ENCODE peak calls at places on chromosomes 7 and 10, in four cellular contexts. V, X, W and F are unnamed samples.

GRCh38 chr7:74449144-74449543 is 4.6 kb upstream of the GTF2IRD1 start:
- DNase-seq in V (no peak), X (no peak), W (no peak), F (no peak)

GRCh38 chr10:12622691-12623090 is 273.3 kb downstream of the CAMK1D start:
- DNase-seq in V (no peak), X (no peak), W (no peak), F (no peak)

GRCh38 chr10:29590598-29591415 is 44.0 kb downstream of the SVIL start:
- DNase-seq in V (no peak), X (no peak), W (no peak), F (no peak)

GRCh38 chr10:91908358-91909177 is 718 bp downstream of the FGFBP3 start:
- DNase-seq in V (peak), X (peak), W (peak), F (peak)

GRCh38 chr10:96999987-97000386 is 167.9 kb downstream of the LCOR start:
- DNase-seq in V (no peak), X (no peak), W (no peak), F (no peak)

GRCh38 chr10:85602713-85603112 is 763.9 kb downstream of the GRID1 start:
- DNase-seq in V (no peak), X (no peak), W (no peak), F (no peak)

GRCh38 chr10:101775273-101776131 is at the start of gene FGF8:
- DNase-seq in V (no peak), X (no peak), W (no peak), F (no peak)

GRCh38 chr7:114973147-114973546 is 51.3 kb downstream of the MDFIC start:
- DNase-seq in V (no peak), X (no peak), W (no peak), F (no peak)

GRCh38 chr10:127532193-127532592 is 16.9 kb upstream of the NPS start:
- DNase-seq in V (no peak), X (no peak), W (no peak), F (no peak)

GRCh38 chr7:68865351-68865885 is 732.9 kb upstream of the AUTS2 start:
- DNase-seq in V (no peak), X (no peak), W (no peak), F (no peak)

GRCh38 chr10:86046845-86047460 is 319.6 kb downstream of the GRID1 start:
- DNase-seq in V (no peak), X (no peak), W (no peak), F (no peak)

DNA sequence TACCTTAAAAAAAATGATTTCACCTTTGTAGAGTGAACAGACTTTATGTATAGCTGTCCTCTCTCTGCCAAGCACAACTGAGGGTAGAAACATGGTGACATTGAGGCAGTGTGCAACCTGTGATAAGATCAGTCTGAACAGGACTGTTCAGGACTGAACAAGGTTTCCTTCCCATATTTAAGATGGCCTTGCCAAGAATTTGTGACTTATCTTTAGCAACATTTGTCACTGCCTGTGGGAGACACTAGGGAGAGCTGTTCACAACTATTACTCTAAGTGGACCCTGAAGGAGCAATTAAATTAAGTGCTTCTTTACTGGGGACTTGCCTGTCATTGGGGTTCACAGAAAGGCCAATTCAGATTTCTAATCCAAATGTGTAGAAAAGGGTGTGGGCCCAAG is 6.7 kb downstream of the OR13A1 start:
- DNase-seq in V (no peak), X (no peak), W (no peak), F (no peak)
- TF ChIP-seq CTCF in V (peak), X (no peak), W (no peak), F (no peak)

DNA sequence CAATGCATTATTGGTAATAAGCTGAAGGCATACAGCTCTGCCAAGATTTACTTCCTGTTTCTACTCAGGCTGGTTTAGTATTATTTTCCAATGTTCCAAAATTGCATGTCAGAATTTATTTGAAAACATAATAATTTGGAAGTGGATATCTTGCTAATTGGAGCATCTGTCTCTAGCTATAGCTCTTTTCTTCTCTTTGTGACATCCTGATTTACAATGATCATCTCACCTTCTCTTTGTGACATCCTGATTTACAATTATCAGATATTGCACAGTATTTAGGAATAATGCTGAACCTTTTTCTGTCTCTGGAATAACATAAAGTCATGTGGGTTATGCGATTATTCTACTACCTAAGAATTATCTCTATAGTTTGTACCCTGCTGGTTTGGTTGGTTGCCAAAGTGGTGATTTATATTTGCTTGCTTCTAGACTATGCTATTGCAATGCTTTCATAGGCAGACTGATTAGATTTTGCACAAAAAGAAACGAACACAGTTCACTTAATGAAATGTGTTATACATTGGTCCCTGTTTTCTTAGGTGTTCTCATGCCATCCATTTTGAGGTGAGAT is 44.3 kb upstream of the CABCOCO1 start:
- DNase-seq in V (no peak), X (no peak), W (no peak), F (no peak)
- TF ChIP-seq CTCF in V (no peak), X (no peak), W (no peak), F (no peak)

GRCh38 chr10:111208951-111209350 is 132.1 kb downstream of the ADRA2A start:
- DNase-seq in V (no peak), X (no peak), W (no peak), F (no peak)

GRCh38 chr10:111209666-111210065 is 132.8 kb downstream of the ADRA2A start:
- DNase-seq in V (no peak), X (no peak), W (no peak), F (no peak)

GRCh38 chr10:111204880-111205279 is 128.1 kb downstream of the ADRA2A start:
- DNase-seq in V (no peak), X (no peak), W (no peak), F (no peak)

GRCh38 chr10:111206521-111206920 is 129.7 kb downstream of the ADRA2A start:
- DNase-seq in V (no peak), X (no peak), W (no peak), F (no peak)

GRCh38 chr10:111207525-111207924 is 130.7 kb downstream of the ADRA2A start:
- DNase-seq in V (no peak), X (peak), W (no peak), F (peak)
- TF ChIP-seq CTCF in V (no peak), X (peak), W (peak), F (peak)

DNA sequence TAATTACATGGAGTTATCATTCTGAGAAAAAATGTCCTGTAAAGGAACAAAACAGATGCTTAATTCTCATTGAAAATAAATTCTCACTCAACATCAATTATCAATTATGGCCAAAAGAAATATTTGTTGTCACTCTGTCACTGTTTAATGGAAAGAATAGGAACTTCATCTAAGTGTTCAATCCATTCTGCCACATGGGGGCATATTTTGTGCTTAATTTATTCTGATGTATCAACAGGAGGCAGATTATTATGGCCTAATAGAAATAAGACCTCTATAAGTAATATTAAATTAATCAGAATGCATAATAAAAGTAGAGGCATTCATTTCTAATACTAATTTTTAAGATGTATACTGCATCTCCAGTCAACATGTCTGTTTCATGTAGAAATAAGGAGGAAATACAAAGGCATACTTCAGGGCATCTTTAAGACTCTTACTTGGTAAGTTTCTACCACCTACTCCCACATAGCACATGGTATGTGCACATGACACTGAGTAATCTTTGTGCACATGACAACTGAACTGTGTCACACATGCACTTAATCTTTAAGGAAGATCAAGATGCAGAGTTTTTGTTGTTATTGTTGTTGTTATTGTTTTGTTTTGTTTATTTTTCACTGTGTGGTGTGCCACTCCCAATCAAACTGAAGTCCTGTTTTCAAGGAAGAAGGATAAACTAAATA is 420.4 kb upstream of the SEMA3A start:
- DNase-seq in V (no peak), X (no peak), W (no peak), F (no peak)
- TF ChIP-seq CTCF in V (no peak), X (peak), W (no peak), F (no peak)

GRCh38 chr10:84059526-84059925 is 79.8 kb upstream of the GHITM start:
- DNase-seq in V (no peak), X (no peak), W (no peak), F (no peak)
- TF ChIP-seq CTCF in V (no peak), X (peak), W (no peak), F (no peak)